ENCODE peak calls at places on chromosome 14, in eight cellular contexts. One of them, this sample, is unnamed.

GRCh38 chr14:95961481-95961880 is 77.7 kb upstream of the C14orf132 start:
- DNase-seq in HCT116: no peak
- DNase-seq in MM.1S: no peak
- DNase-seq in SK-N-SH: no peak
- DNase-seq in GM23338: no peak
- DNase-seq in PC-3: no peak
- DNase-seq in neural progenitor cell: no peak
- DNase-seq in GM23248: no peak
- DNase-seq in this sample: no peak

GRCh38 chr14:28744126-28744525 is 22.5 kb upstream of the FOXG1 start:
- DNase-seq in HCT116: no peak
- DNase-seq in PC-3: peak; percentile 82
- DNase-seq in MM.1S: peak; percentile 20
- DNase-seq in GM23338: no peak
- DNase-seq in SK-N-SH: no peak
- DNase-seq in neural progenitor cell: no peak
- DNase-seq in GM23248: no peak
- DNase-seq in this sample: no peak

GRCh38 chr14:52641745-52642144 is 53.6 kb downstream of the ERO1A start:
- DNase-seq in GM23248: no peak
- DNase-seq in GM23338: no peak
- DNase-seq in HCT116: no peak
- DNase-seq in SK-N-SH: no peak
- DNase-seq in PC-3: peak; percentile 83
- DNase-seq in MM.1S: no peak
- DNase-seq in neural progenitor cell: no peak
- DNase-seq in this sample: no peak

GRCh38 chr14:64201296-64201695 is 92.9 kb downstream of the ESR2 start:
- DNase-seq in neural progenitor cell: no peak
- DNase-seq in GM23248: no peak
- DNase-seq in PC-3: no peak
- DNase-seq in SK-N-SH: no peak
- DNase-seq in MM.1S: no peak
- DNase-seq in GM23338: no peak
- DNase-seq in HCT116: no peak
- DNase-seq in this sample: no peak

GRCh38 chr14:59588136-59588535 is 11.5 kb upstream of the CCDC175 start:
- DNase-seq in PC-3: no peak
- DNase-seq in GM23248: no peak
- DNase-seq in neural progenitor cell: no peak
- DNase-seq in GM23338: no peak
- DNase-seq in SK-N-SH: no peak
- DNase-seq in MM.1S: no peak
- DNase-seq in HCT116: no peak
- DNase-seq in this sample: no peak

GRCh38 chr14:24146622-24146977 is 190 bp upstream of the PSME2 start:
- DNase-seq in SK-N-SH: peak; percentile 97
- DNase-seq in MM.1S: peak; percentile 74
- DNase-seq in GM23248: peak; percentile 95
- DNase-seq in GM23338: peak; percentile 99
- DNase-seq in HCT116: peak; percentile 94
- DNase-seq in neural progenitor cell: peak; percentile 99
- DNase-seq in PC-3: peak; percentile 97
- DNase-seq in this sample: peak; percentile 98

GRCh38 chr14:23379331-23380196 is 2.7 kb downstream of the CMTM5 start:
- DNase-seq in GM23338: peak; percentile 75
- DNase-seq in PC-3: peak; percentile 81
- DNase-seq in GM23248: peak; percentile 63
- DNase-seq in SK-N-SH: peak; percentile 83
- DNase-seq in neural progenitor cell: peak; percentile 74
- DNase-seq in MM.1S: peak; percentile 31
- DNase-seq in HCT116: peak; percentile 40
- DNase-seq in this sample: peak; percentile 79

GRCh38 chr14:64762044-64763034 is 58.1 kb downstream of the PLEKHG3 start:
- DNase-seq in MM.1S: no peak
- DNase-seq in GM23338: no peak
- DNase-seq in neural progenitor cell: peak; percentile 53
- DNase-seq in SK-N-SH: peak; percentile 87
- DNase-seq in GM23248: peak; percentile 86
- DNase-seq in PC-3: peak; percentile 93
- DNase-seq in HCT116: peak; percentile 51
- DNase-seq in this sample: peak; percentile 95

GRCh38 chr14:85336257-85336656 is 193.7 kb upstream of the FLRT2 start:
- DNase-seq in PC-3: no peak
- DNase-seq in HCT116: no peak
- DNase-seq in neural progenitor cell: no peak
- DNase-seq in SK-N-SH: no peak
- DNase-seq in MM.1S: no peak
- DNase-seq in GM23338: no peak
- DNase-seq in GM23248: no peak
- DNase-seq in this sample: no peak

GRCh38 chr14:72701232-72701555 is 192.7 kb downstream of the DPF3 start:
- DNase-seq in PC-3: no peak
- DNase-seq in SK-N-SH: peak; percentile 37
- DNase-seq in GM23248: no peak
- DNase-seq in GM23338: no peak
- DNase-seq in MM.1S: no peak
- DNase-seq in HCT116: no peak
- DNase-seq in neural progenitor cell: peak; percentile 12
- DNase-seq in this sample: no peak

GRCh38 chr14:60622920-60623263 is 26.4 kb downstream of the SIX1 start:
- DNase-seq in HCT116: no peak
- DNase-seq in GM23338: no peak
- DNase-seq in MM.1S: peak; percentile 44
- DNase-seq in PC-3: no peak
- DNase-seq in SK-N-SH: no peak
- DNase-seq in neural progenitor cell: no peak
- DNase-seq in GM23248: peak; percentile 53
- DNase-seq in this sample: no peak
- H3K4me2 ChIP-seq in HCT116: no peak overlapping the region
- H3K4me2 ChIP-seq in GM23338: no peak overlapping the region
- H3K4me2 ChIP-seq in MM.1S: peak overlapping the region; percentile 35
- H3K4me2 ChIP-seq in PC-3: no peak overlapping the region
- H3K4me2 ChIP-seq in SK-N-SH: no peak overlapping the region
- H3K4me2 ChIP-seq in neural progenitor cell: no peak overlapping the region
- H3K4me2 ChIP-seq in GM23248: peak overlapping the region; percentile 23
- H3K4me2 ChIP-seq in this sample: no peak overlapping the region

DNA sequence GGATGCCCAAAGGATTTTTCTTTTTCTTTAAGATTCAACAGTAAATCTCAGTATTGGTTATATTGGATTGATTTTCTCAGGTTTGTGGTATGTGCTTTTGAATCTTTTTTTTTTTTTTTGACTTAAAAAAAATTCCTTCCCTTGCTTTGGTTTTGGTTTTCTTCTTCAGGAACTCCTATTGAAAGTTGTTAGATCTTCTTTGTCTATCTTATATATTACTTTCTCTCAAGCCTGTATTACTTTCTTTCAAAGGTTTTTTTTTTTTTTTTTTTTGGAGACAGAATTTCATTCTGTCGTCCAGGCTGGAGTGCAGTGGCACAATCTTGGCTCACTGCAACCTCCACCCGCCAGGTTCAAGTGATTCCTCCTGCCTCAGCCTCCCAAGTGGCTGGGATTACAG is 21.9 kb downstream of the PPP4R4 start:
- DNase-seq in neural progenitor cell: no peak
- DNase-seq in MM.1S: no peak
- DNase-seq in GM23338: no peak
- DNase-seq in SK-N-SH: no peak
- DNase-seq in HCT116: no peak
- DNase-seq in GM23248: no peak
- DNase-seq in PC-3: no peak
- DNase-seq in this sample: no peak
- H3K27me3 ChIP-seq in neural progenitor cell: no peaks in the 10 kb centered on the region
- H3K27me3 ChIP-seq in MM.1S: no peaks in the 10 kb centered on the region
- H3K27me3 ChIP-seq in GM23338: no peaks in the 10 kb centered on the region
- H3K27me3 ChIP-seq in SK-N-SH: no peaks in the 10 kb centered on the region
- H3K27me3 ChIP-seq in HCT116: no peaks in the 10 kb centered on the region
- H3K27me3 ChIP-seq in GM23248: no peaks in the 10 kb centered on the region
- H3K27me3 ChIP-seq in PC-3: peaks cover 48% of the 10 kb centered on the region
- H3K27me3 ChIP-seq in this sample: no peaks in the 10 kb centered on the region

GRCh38 chr14:104550849-104551728 is 28.5 kb upstream of the C14orf180 start:
- DNase-seq in GM23248: no peak
- DNase-seq in GM23338: no peak
- DNase-seq in neural progenitor cell: no peak
- DNase-seq in PC-3: peak; percentile 18
- DNase-seq in SK-N-SH: peak; percentile 27
- DNase-seq in MM.1S: no peak
- DNase-seq in HCT116: no peak
- DNase-seq in this sample: no peak

GRCh38 chr14:104550340-104550848 is 29.2 kb upstream of the C14orf180 start:
- DNase-seq in MM.1S: no peak
- DNase-seq in HCT116: no peak
- DNase-seq in GM23338: no peak
- DNase-seq in SK-N-SH: peak; percentile 19
- DNase-seq in GM23248: no peak
- DNase-seq in neural progenitor cell: no peak
- DNase-seq in PC-3: no peak
- DNase-seq in this sample: no peak

GRCh38 chr14:104548802-104549535 is 30.6 kb upstream of the C14orf180 start:
- DNase-seq in neural progenitor cell: no peak
- DNase-seq in GM23248: no peak
- DNase-seq in GM23338: no peak
- DNase-seq in SK-N-SH: no peak
- DNase-seq in PC-3: no peak
- DNase-seq in MM.1S: no peak
- DNase-seq in HCT116: no peak
- DNase-seq in this sample: no peak

GRCh38 chr14:104547998-104548700 is 31.4 kb upstream of the C14orf180 start:
- DNase-seq in SK-N-SH: no peak
- DNase-seq in neural progenitor cell: no peak
- DNase-seq in GM23248: no peak
- DNase-seq in HCT116: no peak
- DNase-seq in GM23338: no peak
- DNase-seq in PC-3: no peak
- DNase-seq in MM.1S: no peak
- DNase-seq in this sample: no peak

DNA sequence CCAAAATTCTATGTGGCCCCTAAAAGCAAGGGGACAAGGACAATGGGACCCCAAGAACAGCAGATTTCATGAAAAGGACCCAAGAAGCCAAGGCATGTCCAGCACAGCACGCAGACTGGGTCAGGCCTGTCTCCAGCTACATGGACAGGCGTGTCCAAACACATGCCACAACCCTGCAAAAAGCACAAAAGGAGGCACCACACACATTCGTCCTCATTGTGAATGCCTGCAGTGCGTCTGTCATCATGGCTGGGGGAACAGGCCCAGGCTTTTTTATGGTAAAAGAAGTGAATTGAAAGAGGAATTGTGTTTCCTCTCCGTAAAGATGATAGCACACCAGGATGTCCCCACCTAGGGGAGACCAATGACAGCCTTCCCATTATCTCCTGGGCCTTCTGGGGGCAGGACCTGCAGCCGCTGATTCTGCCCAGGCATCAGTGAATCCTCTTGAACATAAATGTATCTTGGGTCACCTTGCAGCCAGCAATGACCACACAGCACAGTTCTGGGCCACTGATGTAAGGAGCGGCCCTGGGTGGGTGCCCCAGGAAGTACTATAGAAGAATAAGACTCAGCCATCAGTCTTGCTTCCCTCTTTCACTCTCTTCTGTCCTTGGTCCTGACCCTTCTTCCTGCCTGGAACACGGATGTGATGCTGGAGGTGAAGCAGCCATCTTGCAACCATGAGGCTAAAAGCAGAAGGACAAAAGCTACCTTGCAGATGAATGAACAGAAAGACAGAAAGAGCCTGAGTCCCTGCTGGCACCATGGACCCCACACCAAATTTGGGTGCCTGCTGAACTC is 29.8 kb upstream of the C14orf180 start:
- DNase-seq in neural progenitor cell: no peak
- DNase-seq in PC-3: no peak
- DNase-seq in HCT116: no peak
- DNase-seq in SK-N-SH: no peak
- DNase-seq in GM23248: no peak
- DNase-seq in MM.1S: no peak
- DNase-seq in GM23338: no peak
- DNase-seq in this sample: no peak
- TF ChIP-seq EZH2phosphoT487 in neural progenitor cell: no peak
- TF ChIP-seq EZH2phosphoT487 in PC-3: no peak
- TF ChIP-seq EZH2phosphoT487 in HCT116: no peak
- TF ChIP-seq EZH2phosphoT487 in SK-N-SH: no peak
- TF ChIP-seq EZH2phosphoT487 in GM23248: no peak
- TF ChIP-seq EZH2phosphoT487 in MM.1S: no peak
- TF ChIP-seq EZH2phosphoT487 in GM23338: no peak
- TF ChIP-seq EZH2phosphoT487 in this sample: no peak

GRCh38 chr14:102971836-102972606 is 49.6 kb downstream of the AMN start:
- DNase-seq in HCT116: no peak
- DNase-seq in MM.1S: no peak
- DNase-seq in GM23248: no peak
- DNase-seq in GM23338: no peak
- DNase-seq in neural progenitor cell: no peak
- DNase-seq in PC-3: no peak
- DNase-seq in SK-N-SH: no peak
- DNase-seq in this sample: no peak
- H3K4me2 ChIP-seq in HCT116: no peak overlapping the region
- H3K4me2 ChIP-seq in MM.1S: no peak overlapping the region
- H3K4me2 ChIP-seq in GM23248: no peak overlapping the region
- H3K4me2 ChIP-seq in GM23338: no peak overlapping the region
- H3K4me2 ChIP-seq in neural progenitor cell: no peak overlapping the region
- H3K4me2 ChIP-seq in PC-3: no peak overlapping the region
- H3K4me2 ChIP-seq in SK-N-SH: no peak overlapping the region
- H3K4me2 ChIP-seq in this sample: no peak overlapping the region

GRCh38 chr14:76089575-76089974 is 62.1 kb upstream of the GPATCH2L start:
- DNase-seq in HCT116: no peak
- DNase-seq in MM.1S: no peak
- DNase-seq in neural progenitor cell: no peak
- DNase-seq in GM23248: no peak
- DNase-seq in PC-3: no peak
- DNase-seq in GM23338: no peak
- DNase-seq in SK-N-SH: no peak
- DNase-seq in this sample: no peak
- H3K27me3 ChIP-seq in HCT116: no peaks in the 10 kb centered on the region
- H3K27me3 ChIP-seq in MM.1S: no peaks in the 10 kb centered on the region
- H3K27me3 ChIP-seq in neural progenitor cell: no peaks in the 10 kb centered on the region
- H3K27me3 ChIP-seq in GM23248: no peaks in the 10 kb centered on the region
- H3K27me3 ChIP-seq in PC-3: peaks cover 5% of the 10 kb centered on the region
- H3K27me3 ChIP-seq in GM23338: no peaks in the 10 kb centered on the region
- H3K27me3 ChIP-seq in SK-N-SH: no peaks in the 10 kb centered on the region
- H3K27me3 ChIP-seq in this sample: no peaks in the 10 kb centered on the region

This sample was measured in hepatocyte.